ENCODE peak calls at places on chromosomes 6 and 20, in ten cellular contexts. W is IMR-90; Z is mesenchymal stem cell; U is CD8-positive, alpha-beta memory T cell; T is esophagus squamous epithelium; M is body of pancreas; R is stomach; A is cardiac fibroblast; Q is brain microvascular endothelial cell; P is A673. H is an unnamed sample.

GRCh38 chr6:84411060-84411629 is 183.7 kb upstream of the CEP162 start:
- DNase-seq in W (peak; percentile 29), Z (peak; percentile 6), U (no peak), T (no peak), M (no peak), R (no peak), A (peak; percentile 80), Q (peak; percentile 54), P (no peak), H (peak; percentile 78)

GRCh38 chr6:27126046-27126814 is 121.3 kb upstream of the PRSS16 start:
- DNase-seq in W (no peak), Z (no peak), U (no peak), T (no peak), M (no peak), R (no peak), A (no peak), Q (no peak), P (no peak), H (no peak)

GRCh38 chr20:38985603-38986170 is 23.5 kb downstream of the DHX35 start:
- DNase-seq in W (peak; percentile 73), Z (peak; percentile 87), U (no peak), T (no peak), M (no peak), R (no peak), A (peak; percentile 89), Q (peak; percentile 14), P (peak; percentile 62), H (peak; percentile 83)

GRCh38 chr20:63587256-63587655 is 13.2 kb upstream of the HELZ2 start:
- DNase-seq in W (no peak), Z (no peak), U (no peak), T (no peak), M (no peak), R (no peak), A (no peak), Q (no peak), P (no peak), H (no peak)

GRCh38 chr6:18139935-18140621 is 14.8 kb downstream of the TPMT start:
- DNase-seq in W (no peak), Z (no peak), U (no peak), T (no peak), M (no peak), R (no peak), A (no peak), Q (no peak), P (no peak), H (no peak)

GRCh38 chr20:10647909-10648308 is 25.9 kb downstream of the JAG1 start:
- DNase-seq in W (no peak), Z (no peak), U (no peak), T (no peak), M (no peak), R (no peak), A (no peak), Q (no peak), P (no peak), H (no peak)

GRCh38 chr6:25176466-25176865 is 102.7 kb upstream of the CARMIL1 start:
- DNase-seq in W (no peak), Z (no peak), U (no peak), T (no peak), M (no peak), R (no peak), A (no peak), Q (no peak), P (no peak), H (no peak)

GRCh38 chr20:54502179-54502578 is 26.8 kb downstream of the DOK5 start:
- DNase-seq in W (peak; percentile 33), Z (no peak), U (no peak), T (no peak), M (no peak), R (no peak), A (no peak), Q (no peak), P (no peak), H (no peak)

GRCh38 chr6:89597988-89598387 is 40.6 kb downstream of the LYRM2 start:
- DNase-seq in W (no peak), Z (peak; percentile 13), U (no peak), T (no peak), M (peak; percentile 53), R (no peak), A (peak; percentile 49), Q (peak; percentile 14), P (peak; percentile 63), H (peak; percentile 5)

GRCh38 chr6:23783901-23784300 is 342.1 kb upstream of the NRSN1 start:
- DNase-seq in W (no peak), Z (no peak), U (no peak), T (no peak), M (no peak), R (no peak), A (no peak), Q (no peak), P (no peak), H (peak; percentile 3)

GRCh38 chr20:58702161-58702510 is 9.5 kb downstream of the NPEPL1 start:
- DNase-seq in W (no peak), Z (no peak), U (no peak), T (no peak), M (no peak), R (no peak), A (no peak), Q (no peak), P (no peak), H (no peak)

GRCh38 chr6:109458774-109459531 is 3.4 kb upstream of the MICAL1 start:
- DNase-seq in W (no peak), Z (no peak), U (peak; percentile 67), T (no peak), M (peak; percentile 32), R (no peak), A (no peak), Q (no peak), P (no peak), H (no peak)

GRCh38 chr6:25524542-25524941 is 127.5 kb upstream of the SCGN start:
- DNase-seq in W (no peak), Z (no peak), U (no peak), T (no peak), M (no peak), R (no peak), A (no peak), Q (no peak), P (no peak), H (no peak)

GRCh38 chr20:62977613-62978558 is 25.4 kb downstream of the SLC17A9 start:
- DNase-seq in W (no peak), Z (no peak), U (peak; percentile 81), T (no peak), M (no peak), R (peak; percentile 60), A (no peak), Q (no peak), P (peak; percentile 44), H (no peak)

GRCh38 chr20:4812641-4813075 is 90.9 kb downstream of the PRND start:
- DNase-seq in W (no peak), Z (no peak), U (peak; percentile 9), T (no peak), M (no peak), R (no peak), A (no peak), Q (no peak), P (no peak), H (no peak)

GRCh38 chr6:147384029-147384428 is 124.5 kb upstream of the SAMD5 start:
- DNase-seq in W (no peak), Z (no peak), U (no peak), T (no peak), M (no peak), R (no peak), A (no peak), Q (no peak), P (no peak), H (no peak)

GRCh38 chr20:51463998-51464397 is 78.5 kb downstream of the NFATC2 start:
- DNase-seq in W (no peak), Z (no peak), U (peak; percentile 16), T (no peak), M (no peak), R (no peak), A (no peak), Q (no peak), P (no peak), H (no peak)

GRCh38 chr20:40953856-40954255 is 74.8 kb upstream of the TOP1 start:
- DNase-seq in W (peak; percentile 49), Z (no peak), U (no peak), T (no peak), M (no peak), R (no peak), A (peak; percentile 21), Q (no peak), P (no peak), H (peak; percentile 67)

GRCh38 chr6:151186931-151187330 is 52.8 kb upstream of the AKAP12 start:
- DNase-seq in W (no peak), Z (no peak), U (no peak), T (no peak), M (no peak), R (no peak), A (no peak), Q (no peak), P (no peak), H (no peak)
- H3K4me3 ChIP-seq in W (no peak overlapping the region), Z (no peak overlapping the region), U (no peak overlapping the region), T (no peak overlapping the region), M (no peak overlapping the region), R (no peak overlapping the region), A (no peak overlapping the region), Q (no peak overlapping the region), P (no peak overlapping the region), H (no peak overlapping the region)

DNA sequence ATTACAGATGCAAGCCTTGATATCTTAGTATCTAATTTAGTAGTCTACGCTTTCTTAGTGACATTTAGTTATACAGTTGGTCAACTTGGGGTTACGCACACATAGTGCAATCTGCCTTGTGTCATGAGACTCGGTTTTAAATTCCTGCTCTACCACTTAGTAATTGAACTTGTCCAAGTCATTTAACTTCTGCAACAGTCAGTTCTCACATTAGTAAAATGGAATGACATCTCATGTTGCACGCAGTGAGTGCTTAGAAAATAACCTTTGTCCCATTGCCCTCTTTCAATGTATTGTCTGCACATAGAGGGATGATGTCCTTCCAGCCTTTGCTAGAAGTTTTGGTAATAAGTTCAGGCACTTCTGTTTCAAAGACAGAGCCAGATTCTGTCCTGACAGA is 48.6 kb downstream of the TMEM170B start:
- DNase-seq in W (no peak), Z (peak; percentile 79), U (no peak), T (no peak), M (no peak), R (no peak), A (peak; percentile 7), Q (peak; percentile 43), P (no peak), H (no peak)
- H3K4me3 ChIP-seq in W (no peak overlapping the region), Z (no peak overlapping the region), U (no peak overlapping the region), T (no peak overlapping the region), M (no peak overlapping the region), R (no peak overlapping the region), A (no peak overlapping the region), Q (no peak overlapping the region), P (no peak overlapping the region), H (no peak overlapping the region)

DNA sequence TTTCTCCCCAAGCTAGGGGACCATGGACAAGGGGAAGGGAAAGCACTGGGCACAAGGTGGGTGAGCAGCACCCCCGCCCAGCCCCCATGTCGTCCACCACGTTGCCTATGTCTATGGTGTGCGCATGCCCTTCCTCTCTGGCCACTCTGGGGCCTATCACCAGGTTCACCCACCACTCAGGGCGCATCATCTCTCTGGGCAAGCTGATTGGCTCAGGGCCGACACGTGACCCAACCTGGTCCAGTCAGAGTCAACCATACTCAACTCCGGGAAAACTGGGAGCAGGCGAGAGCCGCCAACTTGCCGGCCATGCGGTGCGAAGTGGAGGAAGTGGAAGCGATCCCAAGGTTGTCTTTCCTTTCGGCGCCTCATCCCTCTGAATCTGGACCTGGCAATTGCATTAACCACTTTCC is 25.9 kb downstream of the ACSS1 start:
- DNase-seq in W (no peak), Z (no peak), U (no peak), T (no peak), M (no peak), R (no peak), A (no peak), Q (no peak), P (no peak), H (no peak)
- H3K4me3 ChIP-seq in W (no peak overlapping the region), Z (no peak overlapping the region), U (no peak overlapping the region), T (no peak overlapping the region), M (no peak overlapping the region), R (no peak overlapping the region), A (no peak overlapping the region), Q (no peak overlapping the region), P (no peak overlapping the region), H (no peak overlapping the region)

GRCh38 chr6:70414813-70415212 is 1.5 kb downstream of the FAM135A start:
- DNase-seq in W (no peak), Z (no peak), U (no peak), T (no peak), M (no peak), R (no peak), A (no peak), Q (no peak), P (no peak), H (no peak)
- H3K4me3 ChIP-seq in W (no peak overlapping the region), Z (peak overlapping the region; percentile 97), U (no peak overlapping the region), T (peak overlapping the region; percentile 84), M (no peak overlapping the region), R (peak overlapping the region; percentile 95), A (peak overlapping the region; percentile 94), Q (no peak overlapping the region), P (peak overlapping the region; percentile 65), H (no peak overlapping the region)